ENCODE peak calls at places on chromosomes 3 and 15, in six cellular contexts. X is GM12878, O is A549, M is endothelial cell of umbilical vein, I is K562, Y is HepG2. J is an unnamed sample.

GRCh38 chr3:193559100-193559499 is 4.4 kb upstream of the ATP13A4 start:
- DNase-seq in M (peak), Y (no peak), X (no peak), I (no peak), O (no peak), J (no peak)

GRCh38 chr15:34783986-34784385 is 11.4 kb downstream of the ACTC1 start:
- DNase-seq in M (no peak), Y (no peak), I (no peak), O (no peak), X (no peak), J (no peak)

GRCh38 chr15:76206325-76206976 is 104.8 kb downstream of the ETFA start:
- DNase-seq in X (no peak), O (no peak), I (no peak), M (peak), Y (no peak), J (no peak)

GRCh38 chr3:15387735-15388134 is 39.6 kb downstream of the METTL6 start:
- DNase-seq in O (no peak), Y (no peak), I (no peak), M (no peak), X (no peak), J (no peak)

GRCh38 chr3:179321585-179322322 is 1.1 kb upstream of the ZNF639 start:
- DNase-seq in X (no peak), M (peak), O (peak), Y (peak), I (peak), J (peak)

GRCh38 chr3:58333206-58334012 is 717 bp downstream of the PXK start:
- DNase-seq in I (no peak), X (no peak), Y (no peak), M (peak), O (no peak), J (peak)

GRCh38 chr15:78206326-78207109 is 27.8 kb downstream of the ACSBG1 start:
- DNase-seq in Y (no peak), I (no peak), M (no peak), O (no peak), X (no peak), J (no peak)

GRCh38 chr3:161336661-161337060 is 34.7 kb downstream of the SPTSSB start:
- DNase-seq in M (no peak), O (no peak), I (no peak), Y (no peak), X (no peak), J (no peak)

GRCh38 chr3:132432639-132433038 is 15.3 kb downstream of the DNAJC13 start:
- DNase-seq in M (peak), X (no peak), O (peak), I (peak), Y (no peak), J (peak)

GRCh38 chr15:63978511-63979226 is 67.6 kb downstream of the DAPK2 start:
- DNase-seq in O (no peak), Y (no peak), X (no peak), M (no peak), I (no peak), J (no peak)

GRCh38 chr3:143078883-143079282 is 40.7 kb upstream of the CHST2 start:
- DNase-seq in O (no peak), Y (no peak), M (no peak), X (no peak), I (no peak), J (no peak)

GRCh38 chr3:87197531-87197930 is 29.6 kb upstream of the CHMP2B start:
- DNase-seq in M (no peak), X (no peak), I (no peak), Y (no peak), O (no peak), J (no peak)

GRCh38 chr3:125220681-125221429 is 8.3 kb upstream of the SLC12A8 start:
- DNase-seq in Y (no peak), O (no peak), I (no peak), X (no peak), M (no peak), J (no peak)

GRCh38 chr15:87722941-87723691 is 533.4 kb downstream of the NTRK3 start:
- DNase-seq in I (no peak), X (no peak), M (no peak), O (no peak), Y (no peak), J (no peak)

GRCh38 chr3:168532135-168532534 is 436.4 kb upstream of the GOLIM4 start:
- DNase-seq in X (no peak), O (no peak), I (no peak), M (no peak), Y (no peak), J (no peak)

GRCh38 chr3:185552358-185552877 is at the start of gene LIPH:
- DNase-seq in I (peak), M (no peak), Y (no peak), X (peak), O (peak), J (peak)

GRCh38 chr3:57949779-57950618 is 58.2 kb upstream of the FLNB start:
- DNase-seq in Y (peak), M (peak), O (peak), X (no peak), I (no peak), J (peak)

GRCh38 chr15:82165948-82166376 is 96.6 kb downstream of the EFL1 start:
- DNase-seq in Y (no peak), I (no peak), X (peak), M (peak), O (no peak), J (no peak)

GRCh38 chr3:185825639-185826481 is 1.0 kb upstream of the IGF2BP2 start:
- DNase-seq in Y (no peak), X (no peak), I (no peak), O (peak), M (peak), J (peak)

GRCh38 chr3:197750396-197750831 is 731 bp downstream of the FYTTD1 start:
- DNase-seq in O (peak), I (peak), X (no peak), Y (no peak), M (peak), J (peak)

GRCh38 chr3:133124511-133124910 is 86.3 kb downstream of the TMEM108 start:
- DNase-seq in O (no peak), X (no peak), I (no peak), M (no peak), Y (no peak), J (no peak)

GRCh38 chr3:99171815-99172214 is 270.3 kb upstream of the DCBLD2 start:
- DNase-seq in Y (no peak), I (no peak), O (no peak), M (no peak), X (no peak), J (no peak)

GRCh38 chr3:114624676-114625181 is 330.9 kb downstream of the TIGIT start:
- DNase-seq in M (peak), O (peak), X (no peak), Y (peak), I (no peak), J (peak)

GRCh38 chr15:44584162-44584749 is 47.3 kb downstream of the EIF3J start:
- DNase-seq in Y (peak), X (no peak), O (peak), M (peak), I (no peak), J (peak)

GRCh38 chr15:70853855-70854668 is at the start of gene LARP6:
- DNase-seq in X (no peak), I (no peak), M (peak), Y (no peak), O (peak), J (peak)

GRCh38 chr3:48708481-48708889 is 8.5 kb downstream of the IP6K2 start:
- DNase-seq in I (no peak), X (no peak), Y (no peak), O (no peak), M (no peak), J (no peak)

GRCh38 chr3:183587337-183587736 is 31.8 kb upstream of the KLHL6 start:
- DNase-seq in X (no peak), I (no peak), Y (no peak), O (no peak), M (peak), J (peak)

GRCh38 chr15:50424066-50424890 is at the start of gene USP8:
- DNase-seq in I (peak), M (peak), X (peak), Y (peak), O (peak), J (peak)

DNA sequence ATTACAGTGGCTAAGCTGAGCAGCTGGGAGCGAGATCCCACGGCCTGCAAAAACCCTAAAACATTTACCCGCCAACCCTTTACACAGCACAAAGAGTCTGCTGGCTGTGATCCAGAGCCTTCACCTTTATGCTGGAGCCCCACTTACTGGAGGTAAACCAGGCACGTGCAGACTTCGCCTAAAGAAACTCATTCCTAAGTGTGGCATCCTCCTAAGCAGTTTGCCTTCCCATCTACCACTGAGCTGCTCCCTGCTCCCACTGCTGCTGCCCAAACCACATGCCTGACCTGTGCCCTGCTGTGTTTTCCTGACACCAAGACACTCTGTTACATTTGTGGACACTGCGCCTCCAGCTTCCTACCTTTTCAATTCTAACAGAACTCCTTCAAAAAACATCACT is 53.0 kb downstream of the CHSY1 start:
- DNase-seq in X (no peak), I (no peak), Y (no peak), O (no peak), M (no peak), J (no peak)
- TF ChIP-seq MYC in X (no peak), I (no peak), Y (no peak), O (no peak), M (no peak), J (no peak)

GRCh38 chr3:174862101-174862500 is 3.0 kb downstream of the NAALADL2 start:
- DNase-seq in O (peak), Y (peak), M (peak), X (no peak), I (no peak), J (peak)
- TF ChIP-seq MYC in O (no peak), Y (no peak), M (no peak), X (no peak), I (no peak), J (no peak)

GRCh38 chr15:72203507-72203837 is 5.9 kb upstream of the GRAMD2A start:
- DNase-seq in X (no peak), M (peak), I (no peak), O (no peak), Y (no peak), J (no peak)
- TF ChIP-seq MYC in X (no peak), M (peak), I (no peak), O (no peak), Y (no peak), J (no peak)

DNA sequence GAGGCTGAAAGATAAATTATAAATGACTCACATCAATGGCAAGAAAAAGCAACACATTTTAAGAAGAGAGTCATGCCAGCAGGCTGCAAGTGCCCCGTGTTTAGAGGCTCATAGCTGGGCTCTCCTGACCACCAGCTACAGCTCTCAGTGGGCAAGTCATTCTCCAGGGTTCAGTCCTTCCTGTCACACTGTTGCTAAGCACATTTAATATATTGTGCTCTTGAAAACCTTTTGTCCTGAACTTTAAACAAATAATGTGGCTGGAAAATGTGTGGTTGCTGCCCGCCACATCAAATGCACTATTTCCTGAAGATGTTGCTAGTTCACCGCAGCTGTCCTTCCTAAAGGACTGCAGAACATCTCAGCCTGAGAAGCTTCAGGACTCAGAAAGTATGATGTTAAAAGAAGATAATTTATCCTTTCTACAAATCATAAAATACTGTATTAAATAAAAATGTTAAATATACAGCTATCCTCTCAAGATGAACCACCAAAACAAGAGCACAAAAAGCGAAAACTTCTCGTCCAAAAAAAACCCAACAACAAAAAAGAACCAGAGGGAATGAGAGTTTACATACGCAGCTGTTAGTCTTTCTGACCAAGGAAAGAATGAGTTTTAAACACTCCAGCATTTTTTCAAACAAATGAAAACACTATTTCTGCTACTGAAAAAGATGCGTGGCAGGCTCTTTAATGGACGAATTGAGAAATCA is 956 bp downstream of the TARS3 start:
- DNase-seq in M (peak), I (no peak), X (peak), Y (no peak), O (no peak), J (peak)
- TF ChIP-seq MYC in M (no peak), I (no peak), X (no peak), Y (no peak), O (no peak), J (no peak)

GRCh38 chr3:129485681-129486056 is 42.8 kb upstream of the RHO start:
- DNase-seq in O (no peak), M (peak), I (no peak), Y (no peak), X (no peak), J (no peak)
- TF ChIP-seq MYC in O (no peak), M (no peak), I (no peak), Y (no peak), X (no peak), J (no peak)

GRCh38 chr15:69002783-69003182 is 11.7 kb upstream of the NOX5 start:
- DNase-seq in M (no peak), I (no peak), O (no peak), X (no peak), Y (no peak), J (no peak)
- TF ChIP-seq MYC in M (no peak), I (no peak), O (no peak), X (no peak), Y (no peak), J (no peak)

GRCh38 chr15:68217341-68217740 is 12.2 kb downstream of the CLN6 start:
- DNase-seq in O (no peak), X (no peak), I (no peak), Y (no peak), M (no peak), J (no peak)

GRCh38 chr15:68218331-68218730 is 11.2 kb downstream of the CLN6 start:
- DNase-seq in M (no peak), I (no peak), X (no peak), O (no peak), Y (no peak), J (no peak)

GRCh38 chr15:68220489-68220888 is 9.0 kb downstream of the CLN6 start:
- DNase-seq in Y (no peak), X (no peak), M (no peak), O (no peak), I (no peak), J (no peak)

GRCh38 chr15:68220967-68221366 is 8.6 kb downstream of the CLN6 start:
- DNase-seq in M (no peak), X (no peak), I (peak), O (no peak), Y (no peak), J (no peak)

DNA sequence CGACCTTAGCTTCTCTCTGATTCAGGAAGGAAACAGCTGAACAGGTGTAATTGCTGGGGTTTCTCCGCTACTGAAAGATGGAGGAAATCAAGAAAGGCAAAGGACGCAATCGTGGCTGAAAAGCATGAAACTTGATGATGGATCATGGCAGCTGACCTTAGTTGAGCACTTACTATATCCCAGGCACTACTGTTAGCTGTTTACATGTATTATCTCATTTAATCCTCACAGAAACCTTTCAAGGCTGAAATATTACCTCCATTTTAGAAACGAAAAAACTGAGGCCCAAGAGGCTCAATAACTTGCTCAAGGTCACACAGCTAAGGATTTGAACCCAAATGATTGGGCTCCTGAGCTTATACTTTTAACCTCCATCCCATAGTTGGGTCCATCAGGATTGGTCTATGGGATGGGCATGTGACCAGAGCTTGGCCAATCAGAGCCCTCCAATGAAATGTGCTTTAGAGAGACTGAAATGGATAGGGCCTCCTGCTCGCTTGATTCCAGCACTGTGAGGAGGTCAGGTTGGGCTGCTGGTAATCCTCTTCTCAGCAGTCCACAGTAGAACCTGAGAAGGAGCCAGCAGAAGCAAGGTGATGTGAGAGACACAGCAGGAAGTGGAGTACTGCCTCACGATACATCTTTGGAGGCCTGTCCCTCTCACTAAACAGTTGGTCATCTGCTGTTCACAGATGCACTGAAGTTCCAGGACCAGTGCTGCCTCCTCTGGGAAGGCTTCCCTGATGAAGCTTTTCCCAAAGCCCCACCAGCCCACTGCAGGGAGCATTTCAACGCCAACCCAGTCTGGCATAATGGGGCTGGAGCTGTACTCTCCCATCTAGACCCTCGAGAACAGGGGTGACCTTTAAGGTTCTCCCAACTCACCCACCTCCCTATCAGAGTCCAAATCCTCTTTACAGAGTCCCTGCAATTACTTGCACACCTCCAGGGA is 10.4 kb downstream of the CLN6 start:
- DNase-seq in Y (no peak), O (no peak), M (no peak), X (no peak), I (peak), J (no peak)
- TF ChIP-seq MYC in Y (no peak), O (no peak), M (no peak), X (no peak), I (no peak), J (no peak)

GRCh38 chr15:57534279-57534678 is 57.4 kb upstream of the MYZAP start:
- DNase-seq in X (no peak), O (no peak), I (no peak), M (peak), Y (no peak), J (no peak)
- TF ChIP-seq MYC in X (no peak), O (no peak), I (no peak), M (no peak), Y (no peak), J (no peak)

J was measured in NB4.